ENCODE peak calls at places on chromosomes 3 and 15, in ten cellular contexts. T, Y, I, X, Z, U, P, G, J and W are unnamed samples.

GRCh38 chr3:12629560-12629959 is 34.4 kb downstream of the RAF1 start:
- DNase-seq in T (no peak), Y (no peak), I (no peak), X (peak; percentile 29), Z (peak; percentile 55), U (no peak), P (no peak), G (no peak), J (peak; percentile 71), W (no peak)

GRCh38 chr15:62403164-62403809 is 238.2 kb upstream of the C2CD4B start:
- DNase-seq in T (no peak), Y (no peak), I (no peak), X (peak; percentile 78), Z (no peak), U (no peak), P (peak; percentile 30), G (no peak), J (no peak), W (no peak)

GRCh38 chr3:43279082-43279481 is 7.3 kb upstream of the SNRK start:
- DNase-seq in T (no peak), Y (no peak), I (no peak), X (no peak), Z (no peak), U (no peak), P (no peak), G (no peak), J (no peak), W (no peak)

GRCh38 chr15:74394090-74394846 is 26.8 kb upstream of the CYP11A1 start:
- DNase-seq in T (no peak), Y (no peak), I (no peak), X (no peak), Z (no peak), U (no peak), P (no peak), G (no peak), J (no peak), W (no peak)

GRCh38 chr3:178637802-178638201 is 101.6 kb downstream of the KCNMB2 start:
- DNase-seq in T (no peak), Y (no peak), I (no peak), X (no peak), Z (no peak), U (no peak), P (no peak), G (no peak), J (no peak), W (no peak)

GRCh38 chr15:74573987-74574386 is 33.0 kb downstream of the ARID3B start:
- DNase-seq in T (no peak), Y (no peak), I (no peak), X (no peak), Z (no peak), U (no peak), P (no peak), G (no peak), J (no peak), W (no peak)

GRCh38 chr15:77497942-77498361 is 77.3 kb downstream of the HMG20A start:
- DNase-seq in T (no peak), Y (no peak), I (peak; percentile 55), X (peak; percentile 18), Z (no peak), U (no peak), P (no peak), G (no peak), J (peak; percentile 64), W (no peak)

GRCh38 chr3:188881954-188882641 is 289.7 kb upstream of the TPRG1 start:
- DNase-seq in T (no peak), Y (no peak), I (no peak), X (peak; percentile 89), Z (peak; percentile 70), U (no peak), P (no peak), G (peak; percentile 10), J (no peak), W (no peak)

GRCh38 chr3:180776433-180776832 is 97.1 kb upstream of the CCDC39 start:
- DNase-seq in T (no peak), Y (no peak), I (no peak), X (no peak), Z (no peak), U (no peak), P (no peak), G (no peak), J (no peak), W (no peak)

DNA sequence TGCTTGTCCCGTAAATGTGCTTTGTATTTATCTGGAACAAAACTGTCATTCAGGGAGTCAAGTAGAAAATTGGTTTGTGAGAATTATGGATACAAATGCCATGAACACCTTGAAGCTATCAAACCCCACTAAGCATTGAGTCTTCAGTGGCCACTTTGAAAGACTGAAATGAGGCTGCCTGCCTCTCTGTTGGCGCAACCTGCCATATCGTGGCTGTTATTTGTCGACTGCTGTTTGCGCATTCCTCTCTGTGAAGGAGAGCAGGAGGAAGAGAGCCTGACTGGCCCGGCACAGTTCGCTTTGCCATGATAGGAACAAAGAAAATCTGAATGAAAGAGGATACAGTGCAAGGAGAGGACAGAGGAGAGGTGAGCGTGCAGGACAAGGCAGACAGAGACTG is 289.4 kb downstream of the RYR3 start:
- DNase-seq in T (no peak), Y (no peak), I (no peak), X (no peak), Z (no peak), U (no peak), P (no peak), G (no peak), J (no peak), W (no peak)
- H3K4me3 ChIP-seq in T (no peak overlapping the region), Y (no peak overlapping the region), I (no peak overlapping the region), X (no peak overlapping the region), Z (no peak overlapping the region), U (no peak overlapping the region), P (no peak overlapping the region), G (no peak overlapping the region), J (no peak overlapping the region), W (no peak overlapping the region)

GRCh38 chr3:69755795-69756194 is 16.5 kb downstream of the MITF start:
- DNase-seq in T (no peak), Y (no peak), I (no peak), X (no peak), Z (no peak), U (no peak), P (no peak), G (no peak), J (no peak), W (no peak)
- H3K4me3 ChIP-seq in T (no peak overlapping the region), Y (no peak overlapping the region), I (no peak overlapping the region), X (no peak overlapping the region), Z (no peak overlapping the region), U (no peak overlapping the region), P (no peak overlapping the region), G (no peak overlapping the region), J (no peak overlapping the region), W (no peak overlapping the region)

GRCh38 chr3:58323795-58324674 is 8.7 kb upstream of the PXK start:
- DNase-seq in T (no peak), Y (no peak), I (no peak), X (no peak), Z (no peak), U (no peak), P (no peak), G (no peak), J (no peak), W (no peak)

GRCh38 chr3:58322793-58323192 is 9.9 kb upstream of the PXK start:
- DNase-seq in T (no peak), Y (no peak), I (no peak), X (peak; percentile 29), Z (no peak), U (peak; percentile 46), P (no peak), G (no peak), J (no peak), W (no peak)

GRCh38 chr3:58324675-58325390 is 7.9 kb upstream of the PXK start:
- DNase-seq in T (no peak), Y (no peak), I (no peak), X (no peak), Z (no peak), U (no peak), P (no peak), G (no peak), J (no peak), W (no peak)

GRCh38 chr3:58325525-58325992 is 7.1 kb upstream of the PXK start:
- DNase-seq in T (no peak), Y (no peak), I (no peak), X (peak; percentile 52), Z (no peak), U (no peak), P (no peak), G (no peak), J (no peak), W (no peak)

DNA sequence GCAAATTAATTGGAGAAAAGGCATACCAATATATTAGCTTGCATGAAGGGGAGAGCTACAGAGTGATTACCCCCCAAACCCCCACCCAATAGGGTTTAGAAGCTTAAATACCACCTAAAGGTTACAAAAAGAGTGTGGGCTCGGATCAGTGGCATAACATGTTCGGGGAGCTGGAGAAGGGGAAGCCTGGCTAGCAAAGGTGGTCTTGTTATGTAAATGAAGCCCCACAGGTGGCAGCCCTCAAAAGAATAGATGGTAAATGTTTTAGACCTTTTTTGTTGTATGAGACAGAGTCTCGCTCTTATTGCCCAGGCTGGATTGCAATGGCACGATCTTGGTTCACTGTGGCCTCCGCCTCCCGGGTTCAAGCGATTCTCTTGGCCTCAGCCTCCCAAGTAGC is 10.9 kb upstream of the PXK start:
- DNase-seq in T (no peak), Y (no peak), I (no peak), X (no peak), Z (no peak), U (no peak), P (no peak), G (no peak), J (no peak), W (no peak)
- H3K4me3 ChIP-seq in T (no peak overlapping the region), Y (no peak overlapping the region), I (no peak overlapping the region), X (no peak overlapping the region), Z (no peak overlapping the region), U (no peak overlapping the region), P (no peak overlapping the region), G (no peak overlapping the region), J (no peak overlapping the region), W (no peak overlapping the region)

GRCh38 chr3:195147649-195148121 is 123.3 kb downstream of the XXYLT1 start:
- DNase-seq in T (no peak), Y (no peak), I (no peak), X (peak; percentile 88), Z (no peak), U (no peak), P (no peak), G (no peak), J (no peak), W (no peak)
- H3K4me3 ChIP-seq in T (no peak overlapping the region), Y (peak overlapping the region; percentile 31), I (no peak overlapping the region), X (peak overlapping the region; percentile 38), Z (no peak overlapping the region), U (no peak overlapping the region), P (no peak overlapping the region), G (no peak overlapping the region), J (no peak overlapping the region), W (no peak overlapping the region)

GRCh38 chr3:86988986-86989385 is 2.0 kb downstream of the VGLL3 start:
- DNase-seq in T (no peak), Y (no peak), I (no peak), X (no peak), Z (no peak), U (no peak), P (no peak), G (no peak), J (no peak), W (no peak)
- H3K4me3 ChIP-seq in T (no peak overlapping the region), Y (peak overlapping the region; percentile 90), I (peak overlapping the region; percentile 70), X (peak overlapping the region; percentile 97), Z (peak overlapping the region; percentile 70), U (no peak overlapping the region), P (no peak overlapping the region), G (peak overlapping the region; percentile 84), J (peak overlapping the region; percentile 48), W (no peak overlapping the region)